ENCODE peak calls at places on chromosomes 3 and 15, in seven cellular contexts. One of them, this sample, is unnamed.

GRCh38 chr15:51649659-51650521 is 27.3 kb upstream of the DMXL2 start:
- DNase-seq in Calu3: peak
- DNase-seq in GM12864: peak
- DNase-seq in neural progenitor cell: peak
- DNase-seq in astrocyte of the spinal cord: peak
- DNase-seq in CD4-positive, alpha-beta T cell: no peak
- DNase-seq in AG04450: peak
- DNase-seq in this sample: peak

GRCh38 chr15:100770781-100771584 is 108.6 kb upstream of the ALDH1A3 start:
- DNase-seq in neural progenitor cell: no peak
- DNase-seq in CD4-positive, alpha-beta T cell: no peak
- DNase-seq in GM12864: no peak
- DNase-seq in astrocyte of the spinal cord: no peak
- DNase-seq in Calu3: no peak
- DNase-seq in AG04450: no peak
- DNase-seq in this sample: no peak

GRCh38 chr15:53246996-53247395 is 456.9 kb upstream of the ONECUT1 start:
- DNase-seq in AG04450: no peak
- DNase-seq in GM12864: no peak
- DNase-seq in neural progenitor cell: no peak
- DNase-seq in CD4-positive, alpha-beta T cell: no peak
- DNase-seq in Calu3: no peak
- DNase-seq in astrocyte of the spinal cord: no peak
- DNase-seq in this sample: no peak

GRCh38 chr3:185087419-185087818 is 65.4 kb downstream of the C3orf70 start:
- DNase-seq in neural progenitor cell: no peak
- DNase-seq in GM12864: no peak
- DNase-seq in Calu3: no peak
- DNase-seq in AG04450: no peak
- DNase-seq in astrocyte of the spinal cord: no peak
- DNase-seq in CD4-positive, alpha-beta T cell: no peak
- DNase-seq in this sample: no peak

GRCh38 chr3:179179979-179180758 is 32.0 kb downstream of the PIK3CA start:
- DNase-seq in AG04450: no peak
- DNase-seq in CD4-positive, alpha-beta T cell: no peak
- DNase-seq in Calu3: no peak
- DNase-seq in neural progenitor cell: no peak
- DNase-seq in astrocyte of the spinal cord: peak
- DNase-seq in GM12864: no peak
- DNase-seq in this sample: no peak

GRCh38 chr3:151169700-151170224 is 33.3 kb downstream of the GPR171 start:
- DNase-seq in astrocyte of the spinal cord: no peak
- DNase-seq in AG04450: no peak
- DNase-seq in GM12864: no peak
- DNase-seq in neural progenitor cell: no peak
- DNase-seq in CD4-positive, alpha-beta T cell: no peak
- DNase-seq in Calu3: no peak
- DNase-seq in this sample: peak

GRCh38 chr3:37905987-37906674 is 44.5 kb downstream of the CTDSPL start:
- DNase-seq in AG04450: no peak
- DNase-seq in GM12864: no peak
- DNase-seq in astrocyte of the spinal cord: peak
- DNase-seq in Calu3: peak
- DNase-seq in CD4-positive, alpha-beta T cell: no peak
- DNase-seq in neural progenitor cell: no peak
- DNase-seq in this sample: no peak

GRCh38 chr3:53750253-53751210 is 95.7 kb downstream of the CHDH start:
- DNase-seq in CD4-positive, alpha-beta T cell: no peak
- DNase-seq in astrocyte of the spinal cord: no peak
- DNase-seq in neural progenitor cell: no peak
- DNase-seq in Calu3: no peak
- DNase-seq in GM12864: no peak
- DNase-seq in AG04450: no peak
- DNase-seq in this sample: peak

GRCh38 chr15:79050977-79051376 is 39.6 kb downstream of the RASGRF1 start:
- DNase-seq in Calu3: no peak
- DNase-seq in CD4-positive, alpha-beta T cell: no peak
- DNase-seq in GM12864: no peak
- DNase-seq in astrocyte of the spinal cord: no peak
- DNase-seq in neural progenitor cell: peak
- DNase-seq in AG04450: no peak
- DNase-seq in this sample: no peak

GRCh38 chr3:31692714-31693113 is 160.0 kb downstream of the STT3B start:
- DNase-seq in astrocyte of the spinal cord: no peak
- DNase-seq in neural progenitor cell: peak
- DNase-seq in Calu3: no peak
- DNase-seq in GM12864: no peak
- DNase-seq in AG04450: no peak
- DNase-seq in CD4-positive, alpha-beta T cell: no peak
- DNase-seq in this sample: no peak

GRCh38 chr3:127151992-127152391 is 40.9 kb upstream of the PRR23E start:
- DNase-seq in AG04450: no peak
- DNase-seq in CD4-positive, alpha-beta T cell: no peak
- DNase-seq in neural progenitor cell: no peak
- DNase-seq in astrocyte of the spinal cord: no peak
- DNase-seq in Calu3: no peak
- DNase-seq in GM12864: no peak
- DNase-seq in this sample: no peak

GRCh38 chr15:88834211-88834812 is 31.1 kb downstream of the ACAN start:
- DNase-seq in Calu3: peak
- DNase-seq in GM12864: no peak
- DNase-seq in AG04450: no peak
- DNase-seq in astrocyte of the spinal cord: peak
- DNase-seq in neural progenitor cell: peak
- DNase-seq in CD4-positive, alpha-beta T cell: peak
- DNase-seq in this sample: no peak

GRCh38 chr3:133915685-133916639 is 20.3 kb upstream of the RAB6B start:
- DNase-seq in AG04450: no peak
- DNase-seq in Calu3: no peak
- DNase-seq in CD4-positive, alpha-beta T cell: no peak
- DNase-seq in astrocyte of the spinal cord: no peak
- DNase-seq in neural progenitor cell: no peak
- DNase-seq in GM12864: no peak
- DNase-seq in this sample: no peak

GRCh38 chr15:83248151-83248851 is 36.2 kb downstream of the BNC1 start:
- DNase-seq in GM12864: peak
- DNase-seq in astrocyte of the spinal cord: peak
- DNase-seq in CD4-positive, alpha-beta T cell: no peak
- DNase-seq in AG04450: peak
- DNase-seq in neural progenitor cell: peak
- DNase-seq in Calu3: peak
- DNase-seq in this sample: peak

GRCh38 chr15:58243083-58243482 is 104.9 kb downstream of the AQP9 start:
- DNase-seq in CD4-positive, alpha-beta T cell: no peak
- DNase-seq in GM12864: no peak
- DNase-seq in AG04450: no peak
- DNase-seq in Calu3: no peak
- DNase-seq in neural progenitor cell: no peak
- DNase-seq in astrocyte of the spinal cord: no peak
- DNase-seq in this sample: no peak

GRCh38 chr15:98121957-98122356 is 161.5 kb downstream of the ARRDC4 start:
- DNase-seq in AG04450: no peak
- DNase-seq in CD4-positive, alpha-beta T cell: no peak
- DNase-seq in astrocyte of the spinal cord: peak
- DNase-seq in neural progenitor cell: no peak
- DNase-seq in GM12864: no peak
- DNase-seq in Calu3: no peak
- DNase-seq in this sample: no peak

GRCh38 chr15:64247906-64248541 is 85.2 kb upstream of the PPIB start:
- DNase-seq in astrocyte of the spinal cord: peak
- DNase-seq in neural progenitor cell: no peak
- DNase-seq in AG04450: peak
- DNase-seq in CD4-positive, alpha-beta T cell: no peak
- DNase-seq in Calu3: peak
- DNase-seq in GM12864: peak
- DNase-seq in this sample: peak

DNA sequence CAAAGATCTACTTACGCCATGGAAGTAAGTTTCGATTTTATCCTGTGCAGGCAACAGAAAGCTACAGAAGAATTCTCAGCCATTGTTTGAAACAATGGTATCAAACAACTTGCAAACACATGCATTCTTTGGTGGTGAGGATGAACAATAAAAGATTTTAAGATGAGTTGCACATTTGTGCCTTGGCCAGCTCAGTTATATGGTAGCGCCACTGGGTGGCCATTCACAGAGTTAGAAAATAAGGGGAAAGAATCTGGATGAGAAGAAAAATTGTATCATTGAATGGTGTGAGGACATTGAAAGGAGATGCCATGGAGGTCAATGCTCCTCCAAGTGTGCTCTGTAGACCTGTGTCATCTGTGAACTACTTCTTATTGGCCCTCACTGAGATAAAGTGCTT is 11.6 kb downstream of the CADPS start:
- DNase-seq in CD4-positive, alpha-beta T cell: no peak
- DNase-seq in Calu3: no peak
- DNase-seq in neural progenitor cell: no peak
- DNase-seq in AG04450: no peak
- DNase-seq in astrocyte of the spinal cord: no peak
- DNase-seq in GM12864: no peak
- DNase-seq in this sample: no peak
- TF ChIP-seq CTCF in CD4-positive, alpha-beta T cell: no peak
- TF ChIP-seq CTCF in Calu3: no peak
- TF ChIP-seq CTCF in neural progenitor cell: peak
- TF ChIP-seq CTCF in AG04450: no peak
- TF ChIP-seq CTCF in astrocyte of the spinal cord: no peak
- TF ChIP-seq CTCF in GM12864: no peak
- TF ChIP-seq CTCF in this sample: no peak

GRCh38 chr15:71125831-71126453 is 10.7 kb downstream of the THSD4 start:
- DNase-seq in Calu3: no peak
- DNase-seq in astrocyte of the spinal cord: no peak
- DNase-seq in CD4-positive, alpha-beta T cell: no peak
- DNase-seq in GM12864: no peak
- DNase-seq in AG04450: no peak
- DNase-seq in neural progenitor cell: peak
- DNase-seq in this sample: no peak
- TF ChIP-seq CTCF in Calu3: peak
- TF ChIP-seq CTCF in astrocyte of the spinal cord: peak
- TF ChIP-seq CTCF in CD4-positive, alpha-beta T cell: no peak
- TF ChIP-seq CTCF in GM12864: peak
- TF ChIP-seq CTCF in AG04450: peak
- TF ChIP-seq CTCF in neural progenitor cell: peak
- TF ChIP-seq CTCF in this sample: no peak

GRCh38 chr3:160691962-160692361 is 15.0 kb downstream of the ARL14 start:
- DNase-seq in AG04450: no peak
- DNase-seq in GM12864: no peak
- DNase-seq in CD4-positive, alpha-beta T cell: no peak
- DNase-seq in Calu3: no peak
- DNase-seq in astrocyte of the spinal cord: no peak
- DNase-seq in neural progenitor cell: no peak
- DNase-seq in this sample: no peak

GRCh38 chr3:160684368-160684740 is 7.4 kb downstream of the ARL14 start:
- DNase-seq in GM12864: no peak
- DNase-seq in neural progenitor cell: no peak
- DNase-seq in CD4-positive, alpha-beta T cell: no peak
- DNase-seq in astrocyte of the spinal cord: no peak
- DNase-seq in Calu3: no peak
- DNase-seq in AG04450: no peak
- DNase-seq in this sample: no peak

GRCh38 chr3:160691151-160691550 is 14.2 kb downstream of the ARL14 start:
- DNase-seq in GM12864: no peak
- DNase-seq in Calu3: no peak
- DNase-seq in CD4-positive, alpha-beta T cell: no peak
- DNase-seq in neural progenitor cell: no peak
- DNase-seq in astrocyte of the spinal cord: no peak
- DNase-seq in AG04450: no peak
- DNase-seq in this sample: no peak

GRCh38 chr3:160685144-160685766 is 8.3 kb downstream of the ARL14 start:
- DNase-seq in neural progenitor cell: no peak
- DNase-seq in astrocyte of the spinal cord: no peak
- DNase-seq in AG04450: no peak
- DNase-seq in GM12864: no peak
- DNase-seq in Calu3: no peak
- DNase-seq in CD4-positive, alpha-beta T cell: no peak
- DNase-seq in this sample: no peak

DNA sequence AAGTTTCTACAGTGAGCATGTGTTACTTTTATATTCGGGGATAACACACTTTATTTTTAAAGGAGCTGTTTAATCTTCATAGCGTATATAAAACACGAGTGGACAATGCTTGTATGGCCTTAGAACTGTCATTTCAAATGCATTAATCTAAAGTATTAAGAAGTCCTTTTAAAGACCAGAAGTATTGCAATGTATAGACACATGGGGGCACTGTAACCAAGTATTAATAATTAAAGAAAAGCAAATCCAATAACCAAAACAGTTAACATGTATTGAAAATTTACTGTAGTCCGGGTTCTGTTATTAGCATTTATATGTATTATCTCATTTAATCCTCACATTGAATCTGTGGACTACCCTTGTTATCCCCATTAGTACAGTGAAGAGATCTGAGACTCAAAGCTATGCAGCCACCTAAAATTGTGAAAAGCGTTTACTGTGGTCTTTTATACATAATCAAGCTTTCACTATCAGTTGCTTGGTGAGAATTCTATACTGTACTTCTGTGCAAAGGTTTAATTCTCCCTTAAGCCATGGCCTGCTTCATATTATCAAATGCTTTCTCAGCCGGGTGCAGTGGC is 10.1 kb downstream of the ARL14 start:
- DNase-seq in neural progenitor cell: no peak
- DNase-seq in CD4-positive, alpha-beta T cell: no peak
- DNase-seq in Calu3: no peak
- DNase-seq in AG04450: no peak
- DNase-seq in astrocyte of the spinal cord: peak
- DNase-seq in GM12864: no peak
- DNase-seq in this sample: peak
- TF ChIP-seq CTCF in neural progenitor cell: peak
- TF ChIP-seq CTCF in CD4-positive, alpha-beta T cell: peak
- TF ChIP-seq CTCF in Calu3: peak
- TF ChIP-seq CTCF in AG04450: peak
- TF ChIP-seq CTCF in astrocyte of the spinal cord: peak
- TF ChIP-seq CTCF in GM12864: peak
- TF ChIP-seq CTCF in this sample: peak

DNA sequence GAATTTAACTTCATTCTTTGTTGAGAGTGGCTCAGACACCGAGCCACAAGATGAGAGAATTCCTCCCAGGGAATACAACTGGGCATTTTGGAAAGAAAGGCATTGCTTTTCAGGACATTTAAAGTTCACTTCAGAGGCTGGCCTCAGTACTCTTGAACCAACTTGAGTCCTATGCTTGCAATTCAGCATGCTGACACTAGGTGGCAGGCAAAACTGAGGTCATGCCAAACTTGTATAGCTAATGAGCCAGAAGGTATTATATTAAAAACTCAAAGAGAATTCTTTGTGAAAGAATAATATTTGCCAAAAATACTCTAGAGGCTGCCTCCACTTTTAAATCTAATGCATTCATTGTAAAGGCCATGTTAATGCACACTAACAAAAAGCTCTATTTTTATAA is 104.7 kb downstream of the RARB start:
- DNase-seq in GM12864: peak
- DNase-seq in Calu3: no peak
- DNase-seq in AG04450: no peak
- DNase-seq in astrocyte of the spinal cord: no peak
- DNase-seq in neural progenitor cell: no peak
- DNase-seq in CD4-positive, alpha-beta T cell: no peak
- DNase-seq in this sample: peak
- TF ChIP-seq CTCF in GM12864: peak
- TF ChIP-seq CTCF in Calu3: peak
- TF ChIP-seq CTCF in AG04450: peak
- TF ChIP-seq CTCF in astrocyte of the spinal cord: peak
- TF ChIP-seq CTCF in neural progenitor cell: peak
- TF ChIP-seq CTCF in CD4-positive, alpha-beta T cell: no peak
- TF ChIP-seq CTCF in this sample: peak